ENCODE peak calls at places on chromosomes 6 and 20, in five cellular contexts. V is GM23248, O is pancreas, A is left ventricle myocardium inferior, U is PC-9. Z is an unnamed sample. For H3K27me3, the result is how much of the 10 kb centered on the place peaks cover.

GRCh38 chr6:140230282-140230681 is 855.8 kb upstream of the CITED2 start:
- DNase-seq in O (no peak), A (no peak), U (no peak), V (no peak), Z (no peak)

GRCh38 chr20:32119734-32120133 is 10.2 kb downstream of the TM9SF4 start:
- DNase-seq in A (no peak), V (no peak), U (no peak), O (no peak), Z (no peak)

GRCh38 chr20:36264426-36265246 is 28.4 kb downstream of the AAR2 start:
- DNase-seq in O (no peak), U (no peak), A (no peak), V (no peak), Z (no peak)

GRCh38 chr6:15586528-15586927 is 76.3 kb downstream of the DTNBP1 start:
- DNase-seq in V (peak), O (no peak), U (no peak), A (no peak), Z (no peak)

GRCh38 chr6:149079911-149080501 is 237.5 kb upstream of the TAB2 start:
- DNase-seq in A (peak), U (no peak), V (peak), O (peak), Z (no peak)

GRCh38 chr20:31593221-31594001 is 11.7 kb upstream of the ID1 start:
- DNase-seq in V (peak), A (no peak), U (peak), O (no peak), Z (no peak)

GRCh38 chr6:160430741-160431140 is 82.6 kb downstream of the SLC22A3 start:
- DNase-seq in A (no peak), U (no peak), V (peak), O (no peak), Z (no peak)

GRCh38 chr6:42249279-42249678 is 31.6 kb upstream of the MRPS10 start:
- DNase-seq in A (no peak), V (peak), O (no peak), U (no peak), Z (no peak)

GRCh38 chr20:25296094-25297093 is 48.5 kb downstream of the PYGB start:
- DNase-seq in O (peak), U (no peak), A (no peak), V (peak), Z (peak)

GRCh38 chr6:56547687-56548086 is 95.0 kb downstream of the DST start:
- DNase-seq in O (no peak), U (no peak), V (no peak), A (no peak), Z (no peak)

GRCh38 chr6:14837435-14837834 is 408.4 kb upstream of the JARID2 start:
- DNase-seq in O (no peak), V (no peak), U (no peak), A (no peak), Z (no peak)

GRCh38 chr6:150403458-150404245 is 34.8 kb downstream of the IYD start:
- DNase-seq in O (no peak), U (peak), A (no peak), V (peak), Z (no peak)

GRCh38 chr6:113476937-113477839 is 380.0 kb upstream of the MARCKS start:
- DNase-seq in V (peak), A (no peak), O (no peak), U (no peak), Z (no peak)

GRCh38 chr6:24960991-24961475 is 25.3 kb upstream of the RIPOR2 start:
- DNase-seq in U (no peak), A (no peak), V (no peak), O (no peak), Z (no peak)

GRCh38 chr6:142246960-142247359 is 54.8 kb upstream of the ADGRG6 start:
- DNase-seq in O (no peak), V (no peak), A (no peak), U (no peak), Z (no peak)

GRCh38 chr6:118554698-118555097 is 6.6 kb downstream of the PLN start:
- DNase-seq in U (no peak), O (no peak), V (no peak), A (no peak), Z (no peak)

GRCh38 chr6:67766061-67766460 is 869.0 kb upstream of the ADGRB3 start:
- DNase-seq in O (no peak), A (no peak), U (no peak), V (no peak), Z (no peak)

GRCh38 chr6:37454420-37455125 is 21.6 kb downstream of the CMTR1 start:
- DNase-seq in A (no peak), U (no peak), V (peak), O (no peak), Z (no peak)

GRCh38 chr6:40293824-40294188 is 293.4 kb downstream of the LRFN2 start:
- DNase-seq in A (no peak), V (no peak), O (no peak), U (no peak), Z (peak)

GRCh38 chr6:13677878-13678254 is 33.8 kb downstream of the RANBP9 start:
- DNase-seq in V (no peak), A (no peak), O (no peak), U (no peak), Z (no peak)

GRCh38 chr20:13661070-13661687 is 22.4 kb upstream of the TASP1 start:
- DNase-seq in V (no peak), A (no peak), O (no peak), U (no peak), Z (no peak)

GRCh38 chr20:3192226-3193015 is 12.1 kb downstream of the DDRGK1 start:
- DNase-seq in V (no peak), U (no peak), O (no peak), A (no peak), Z (no peak)

GRCh38 chr6:50591135-50591534 is 122.2 kb upstream of the TFAP2D start:
- DNase-seq in A (no peak), U (no peak), V (no peak), O (no peak), Z (no peak)

GRCh38 chr6:93678841-93679454 is 259.6 kb upstream of the EPHA7 start:
- DNase-seq in O (no peak), A (no peak), V (no peak), U (no peak), Z (no peak)

DNA sequence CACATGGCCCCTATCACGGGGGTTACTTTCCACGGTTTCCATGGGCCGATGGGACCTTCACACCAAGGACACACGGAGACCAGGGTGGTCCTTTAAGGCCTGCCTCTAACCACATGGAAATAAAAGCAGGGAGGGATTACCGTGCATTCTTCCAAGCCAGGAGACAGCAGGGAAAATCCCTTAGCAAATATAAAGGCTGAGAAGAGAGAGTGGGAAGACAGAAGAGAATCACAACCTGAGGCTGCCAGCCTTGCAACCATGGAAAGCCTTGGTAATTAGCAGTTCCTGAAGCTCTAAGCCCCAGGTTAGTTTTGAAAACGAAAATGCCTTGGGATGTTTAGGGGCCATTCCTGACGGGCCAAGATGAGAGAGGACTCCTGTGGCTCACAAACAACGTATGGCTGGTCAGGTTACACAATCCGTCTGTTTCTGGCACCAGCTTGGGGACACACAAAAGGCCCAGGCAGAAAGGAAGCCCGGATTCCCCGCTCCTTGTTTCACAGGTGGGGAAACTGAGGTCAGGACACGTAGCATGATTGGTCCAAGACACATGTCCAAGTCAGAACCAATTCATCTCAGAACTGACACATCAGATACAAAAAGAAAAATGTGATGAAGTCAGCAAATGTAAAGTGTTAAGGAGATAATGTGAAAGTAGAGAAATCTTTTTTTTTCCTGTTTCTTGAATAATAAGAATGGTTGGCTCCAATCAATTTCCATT is 2.8 kb downstream of the PREX1 start:
- DNase-seq in O (no peak), V (no peak), U (no peak), A (no peak), Z (peak)
- H3K27me3 ChIP-seq in O (under half), V (under half), U (under half), A (under half), Z (under half)

GRCh38 chr6:26607434-26608230 is 10.9 kb downstream of the ABT1 start:
- DNase-seq in U (peak), V (peak), A (no peak), O (no peak), Z (peak)
- H3K4me3 ChIP-seq in U (peak), V (peak), A (peak), O (no peak), Z (no peak)

DNA sequence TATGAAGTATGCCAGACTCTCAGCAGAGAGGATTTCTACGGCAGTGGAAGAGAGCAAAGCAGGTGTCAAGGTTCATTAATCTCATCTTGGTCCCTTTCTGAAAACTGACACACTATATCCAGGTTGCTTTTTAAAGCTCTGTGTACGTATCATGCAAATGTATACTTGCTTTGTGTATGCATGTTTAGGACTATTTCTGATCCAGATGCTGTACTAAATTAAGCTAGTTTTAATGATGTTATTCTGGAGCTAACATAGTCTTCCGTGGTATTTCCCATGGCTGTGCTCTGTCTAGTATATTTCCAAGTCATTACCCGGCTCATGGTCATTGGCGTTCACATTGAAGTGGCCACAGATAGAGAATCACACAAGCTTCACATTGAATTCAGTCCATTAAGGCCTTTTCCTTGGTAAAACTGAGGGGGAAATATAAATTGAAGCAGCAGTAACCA is 59.1 kb upstream of the SNX9 start:
- DNase-seq in V (no peak), U (no peak), A (no peak), O (no peak), Z (no peak)
- H3K27ac ChIP-seq in V (peak), U (peak), A (peak), O (peak), Z (no peak)

GRCh38 chr6:38805682-38806081 is 90.6 kb downstream of the DNAH8 start:
- DNase-seq in V (no peak), O (no peak), A (no peak), U (no peak), Z (no peak)

GRCh38 chr6:38806833-38807232 is 91.7 kb downstream of the DNAH8 start:
- DNase-seq in U (no peak), V (no peak), O (no peak), A (no peak), Z (no peak)

GRCh38 chr6:38806271-38806670 is 91.2 kb downstream of the DNAH8 start:
- DNase-seq in A (no peak), V (no peak), O (no peak), U (no peak), Z (no peak)

GRCh38 chr6:38805127-38805655 is 90.1 kb downstream of the DNAH8 start:
- DNase-seq in O (no peak), V (no peak), A (no peak), U (no peak), Z (no peak)

DNA sequence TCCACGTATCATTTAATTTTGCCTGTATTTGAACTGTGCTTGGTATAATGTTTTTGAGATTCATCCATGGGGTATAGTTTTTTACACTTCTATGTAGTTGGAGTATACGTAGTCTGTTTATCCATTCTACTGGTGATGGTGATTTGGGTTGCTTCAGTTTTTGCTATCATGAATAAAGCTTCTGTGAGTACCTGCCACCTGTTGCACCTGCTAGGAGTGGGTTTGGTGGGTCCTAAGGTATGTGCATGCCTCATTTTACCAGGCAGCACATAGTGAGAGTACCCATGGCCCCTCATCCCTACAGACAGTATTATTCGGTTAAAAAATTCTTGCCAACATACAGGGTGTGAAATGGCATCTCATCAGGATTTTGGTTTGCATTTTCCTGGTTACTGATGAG is 92.9 kb downstream of the DNAH8 start:
- DNase-seq in A (no peak), V (no peak), U (no peak), O (no peak), Z (no peak)
- H3K27me3 ChIP-seq in A (half or more), V (under half), U (under half), O (under half), Z (under half)